ENCODE peak calls at places on chromosomes 12 and 14, in four cellular contexts. Z, J, X and C are unnamed samples.
A peak's percentile ranks its signal among the peaks of the same experiment; 100 is the strongest.

GRCh38 chr12:25319233-25319984 is 68.7 kb upstream of the KRAS start:
- DNase-seq in Z (no peak), J (no peak), X (no peak), C (no peak)

GRCh38 chr12:19227190-19227879 is 97.8 kb downstream of the PLEKHA5 start:
- DNase-seq in Z (no peak), J (no peak), X (no peak), C (no peak)

GRCh38 chr12:116959845-116960514 is 49.2 kb downstream of the FBXW8 start:
- DNase-seq in Z (no peak), J (no peak), X (peak; percentile 71), C (no peak)

GRCh38 chr12:121300083-121300819 is 3.7 kb upstream of the CAMKK2 start:
- DNase-seq in Z (no peak), J (no peak), X (no peak), C (no peak)

GRCh38 chr14:55297611-55298323 is 26.5 kb downstream of the FBXO34 start:
- DNase-seq in Z (no peak), J (no peak), X (peak; percentile 39), C (no peak)

GRCh38 chr12:71282020-71282419 is 124.2 kb upstream of the TSPAN8 start:
- DNase-seq in Z (no peak), J (no peak), X (no peak), C (no peak)

GRCh38 chr14:105485720-105486332 is 860 bp upstream of the CRIP1 start:
- DNase-seq in Z (peak; percentile 84), J (no peak), X (peak; percentile 58), C (no peak)

GRCh38 chr12:93197067-93197593 is 180.6 kb upstream of the NUDT4 start:
- DNase-seq in Z (no peak), J (no peak), X (no peak), C (no peak)

GRCh38 chr14:89641495-89642162 is 224.6 kb upstream of the FOXN3 start:
- DNase-seq in Z (no peak), J (no peak), X (peak; percentile 27), C (no peak)

GRCh38 chr14:40346275-40346674 is 914.0 kb upstream of the FBXO33 start:
- DNase-seq in Z (no peak), J (no peak), X (no peak), C (no peak)

GRCh38 chr14:23727566-23728335 is 91.6 kb downstream of the DHRS2 start:
- DNase-seq in Z (no peak), J (no peak), X (no peak), C (peak; percentile 52)

GRCh38 chr14:51014086-51014485 is 69.8 kb upstream of the PYGL start:
- DNase-seq in Z (no peak), J (peak; percentile 59), X (no peak), C (no peak)

GRCh38 chr14:58549358-58549757 is 88.4 kb upstream of the DACT1 start:
- DNase-seq in Z (no peak), J (no peak), X (no peak), C (no peak)

GRCh38 chr14:79544671-79545070 is 666.6 kb downstream of the DIO2 start:
- DNase-seq in Z (no peak), J (no peak), X (no peak), C (no peak)

GRCh38 chr14:88613552-88614010 is 50.7 kb downstream of the ZC3H14 start:
- DNase-seq in Z (no peak), J (no peak), X (no peak), C (no peak)

GRCh38 chr12:101875112-101875961 is 2.0 kb upstream of the DRAM1 start:
- DNase-seq in Z (no peak), J (no peak), X (no peak), C (no peak)

GRCh38 chr12:77786675-77787074 is 44.0 kb upstream of the NAV3 start:
- DNase-seq in Z (no peak), J (no peak), X (no peak), C (no peak)

GRCh38 chr14:49975286-49975685 is 82.4 kb downstream of the ARF6 start:
- DNase-seq in Z (no peak), J (no peak), X (no peak), C (no peak)

GRCh38 chr14:65224799-65225198 is 122.5 kb upstream of the MAX start:
- DNase-seq in Z (no peak), J (no peak), X (peak; percentile 13), C (no peak)

GRCh38 chr14:35416108-35416750 is 11.7 kb upstream of the NFKBIA start:
- DNase-seq in Z (peak; percentile 91), J (no peak), X (peak; percentile 85), C (no peak)

GRCh38 chr14:61872452-61872851 is 110.2 kb downstream of the SNAPC1 start:
- DNase-seq in Z (no peak), J (no peak), X (no peak), C (no peak)

GRCh38 chr12:89538902-89539301 is 13.1 kb upstream of the POC1B start:
- DNase-seq in Z (no peak), J (no peak), X (no peak), C (no peak)

GRCh38 chr12:28872654-28873268 is 276.3 kb upstream of the FAR2 start:
- DNase-seq in Z (no peak), J (no peak), X (peak; percentile 45), C (peak; percentile 64)